ENCODE peak calls at places on chromosomes 6 and 20, in nine cellular contexts. M is NCI-H1092 treated with DMSO at 0.1 percent for 48 hours, W is RPMI8226, T is DMS53, K is A549, C is activated gamma-delta T cell treated with Interleukin-2 at 50 U/mL for 16 hours, R is foreskin fibroblast, X is A172, O is NCI-H345. I is an unnamed sample.

GRCh38 chr6:37049735-37049989 is 44.2 kb downstream of the FGD2 start:
- DNase-seq in K (no peak), O (no peak), T (no peak), R (no peak), M (no peak), C (no peak), X (no peak), W (no peak), I (no peak)

GRCh38 chr20:50288128-50288623 is 97.5 kb downstream of the CEBPB start:
- DNase-seq in W (no peak), M (no peak), O (no peak), K (no peak), C (no peak), T (no peak), X (no peak), R (no peak), I (no peak)

GRCh38 chr6:40353197-40353966 is 233.8 kb downstream of the LRFN2 start:
- DNase-seq in C (no peak), X (no peak), M (no peak), O (no peak), T (no peak), W (no peak), K (no peak), R (no peak), I (peak; percentile 72)

GRCh38 chr20:13028001-13028400 is 19.2 kb downstream of the SPTLC3 start:
- DNase-seq in T (no peak), C (no peak), M (no peak), X (no peak), R (peak; percentile 50), W (no peak), K (no peak), O (no peak), I (no peak)

GRCh38 chr6:139853302-139853992 is 479.0 kb upstream of the CITED2 start:
- DNase-seq in X (no peak), O (no peak), T (no peak), R (peak; percentile 76), K (no peak), W (no peak), M (no peak), C (no peak), I (no peak)

GRCh38 chr6:45928721-45929305 is 86.8 kb downstream of the CLIC5 start:
- DNase-seq in C (no peak), T (no peak), R (no peak), O (no peak), X (no peak), K (no peak), W (no peak), M (no peak), I (no peak)

GRCh38 chr20:44646641-44647274 is 4.7 kb downstream of the ADA start:
- DNase-seq in M (no peak), C (no peak), O (no peak), K (peak; percentile 24), X (peak; percentile 52), W (peak; percentile 89), T (peak; percentile 56), R (peak; percentile 70), I (no peak)

GRCh38 chr6:37630281-37630799 is 67.3 kb downstream of the MDGA1 start:
- DNase-seq in T (peak; percentile 65), X (peak; percentile 100), W (no peak), R (peak; percentile 98), M (no peak), K (peak; percentile 87), C (no peak), O (no peak), I (no peak)

GRCh38 chr6:108203189-108204119 is 37.6 kb downstream of the NR2E1 start:
- DNase-seq in K (no peak), C (no peak), O (no peak), M (no peak), R (no peak), W (no peak), X (no peak), T (no peak), I (no peak)

GRCh38 chr20:64078934-64079272 is 415 bp downstream of the RGS19 start:
- DNase-seq in T (no peak), W (no peak), M (no peak), C (no peak), X (no peak), O (no peak), R (no peak), K (no peak), I (no peak)

GRCh38 chr6:56346958-56347357 is 99.6 kb upstream of the COL21A1 start:
- DNase-seq in T (no peak), R (peak; percentile 16), X (peak; percentile 13), C (no peak), M (no peak), W (no peak), K (no peak), O (no peak), I (no peak)

GRCh38 chr20:44129996-44130718 is 56.8 kb downstream of the JPH2 start:
- DNase-seq in R (no peak), O (no peak), M (no peak), W (no peak), X (no peak), T (no peak), C (no peak), K (no peak), I (no peak)

GRCh38 chr6:168616807-168617756 is 176.1 kb downstream of the SMOC2 start:
- DNase-seq in C (no peak), T (peak; percentile 41), W (no peak), O (no peak), X (no peak), R (no peak), M (peak; percentile 46), K (peak; percentile 10), I (peak; percentile 17)

GRCh38 chr20:15673206-15673605 is 900.0 kb downstream of the KIF16B start:
- DNase-seq in W (no peak), M (no peak), C (no peak), X (peak; percentile 86), K (no peak), O (no peak), R (peak; percentile 83), T (no peak), I (no peak)

GRCh38 chr20:11429168-11429567 is 488.5 kb upstream of the BTBD3 start:
- DNase-seq in W (no peak), K (peak; percentile 45), C (no peak), T (no peak), M (no peak), O (no peak), R (no peak), X (no peak), I (no peak)

GRCh38 chr6:31737315-31738047 is 1.2 kb upstream of the CLIC1 start:
- DNase-seq in W (peak; percentile 37), R (peak; percentile 48), C (no peak), K (peak; percentile 43), M (peak; percentile 62), T (peak; percentile 97), O (peak; percentile 40), X (peak; percentile 10), I (peak; percentile 87)

GRCh38 chr6:158039571-158040050 is 57.9 kb downstream of the SYNJ2 start:
- DNase-seq in M (no peak), W (no peak), C (no peak), R (no peak), K (peak; percentile 68), X (peak; percentile 88), T (peak; percentile 17), O (no peak), I (no peak)

GRCh38 chr20:17653835-17654648 is 28.0 kb downstream of the RRBP1 start:
- DNase-seq in O (no peak), X (no peak), W (no peak), M (no peak), T (no peak), R (no peak), K (no peak), C (no peak), I (no peak)

GRCh38 chr6:12275084-12275483 is 15.1 kb upstream of the EDN1 start:
- DNase-seq in C (no peak), M (no peak), O (no peak), K (peak; percentile 53), W (no peak), R (no peak), X (peak; percentile 47), T (peak; percentile 33), I (no peak)

GRCh38 chr20:4916991-4917881 is 84.1 kb downstream of the SLC23A2 start:
- DNase-seq in W (no peak), R (no peak), M (no peak), O (no peak), T (no peak), C (no peak), K (peak; percentile 58), X (peak; percentile 74), I (peak; percentile 59)

GRCh38 chr20:63381781-63382431 is 20.8 kb upstream of the CHRNA4 start:
- DNase-seq in K (no peak), W (no peak), C (peak; percentile 31), O (peak; percentile 33), R (peak; percentile 21), X (no peak), T (no peak), M (peak; percentile 17), I (peak; percentile 2)

GRCh38 chr20:36183155-36183944 is 28.8 kb downstream of the EPB41L1 start:
- DNase-seq in M (no peak), C (no peak), X (no peak), K (no peak), T (peak; percentile 64), W (no peak), O (no peak), R (no peak), I (no peak)

GRCh38 chr6:147382945-147383554 is 125.4 kb upstream of the SAMD5 start:
- DNase-seq in C (no peak), R (peak; percentile 60), K (peak; percentile 21), O (no peak), T (peak; percentile 44), M (no peak), X (peak; percentile 23), W (peak; percentile 23), I (peak; percentile 44)

GRCh38 chr6:5981274-5982026 is 25.3 kb downstream of the NRN1 start:
- DNase-seq in T (no peak), R (no peak), M (no peak), W (no peak), X (peak; percentile 95), K (no peak), O (no peak), C (no peak), I (no peak)